ENCODE peak calls at places on chromosomes 5 and 9, in five cellular contexts. U, E, A, I and X are unnamed samples.

GRCh38 chr5:157107508-157107907 is 1.3 kb downstream of the HAVCR2 start:
- DNase-seq in I (no peak), U (no peak), E (no peak), A (no peak), X (no peak)

GRCh38 chr5:108634251-108634950 is 113.3 kb upstream of the FER start:
- DNase-seq in A (no peak), E (no peak), U (no peak), I (no peak), X (no peak)

GRCh38 chr9:121651295-121652036 is at the start of gene DAB2IP:
- DNase-seq in E (peak; percentile 76), A (peak; percentile 82), I (peak; percentile 43), U (peak; percentile 87), X (peak; percentile 68)

GRCh38 chr9:21715408-21715807 is 87.0 kb upstream of the MTAP start:
- DNase-seq in I (no peak), A (peak; percentile 20), U (no peak), E (no peak), X (no peak)

GRCh38 chr9:110911659-110912473 is 126.4 kb downstream of the LPAR1 start:
- DNase-seq in E (no peak), A (no peak), U (no peak), I (peak; percentile 31), X (no peak)

GRCh38 chr5:174614500-174615135 is 109.8 kb upstream of the MSX2 start:
- DNase-seq in A (no peak), I (no peak), E (no peak), U (no peak), X (no peak)

GRCh38 chr5:122942164-122942914 is 94.2 kb downstream of the PPIC start:
- DNase-seq in I (no peak), E (peak; percentile 6), U (peak; percentile 18), A (no peak), X (no peak)

GRCh38 chr9:105401651-105402050 is 46.2 kb upstream of the FSD1L start:
- DNase-seq in U (no peak), I (no peak), E (no peak), A (no peak), X (no peak)

GRCh38 chr5:168967882-168968620 is 332.9 kb downstream of the SLIT3 start:
- DNase-seq in U (no peak), E (no peak), I (no peak), A (no peak), X (no peak)

GRCh38 chr5:142922223-142922952 is 152.2 kb downstream of the ARHGAP26 start:
- DNase-seq in E (no peak), I (no peak), A (no peak), U (no peak), X (no peak)

GRCh38 chr9:33228606-33229005 is 11.4 kb upstream of the SPINK4 start:
- DNase-seq in U (no peak), E (no peak), A (no peak), I (no peak), X (no peak)

GRCh38 chr9:37039065-37039464 is 5.0 kb upstream of the PAX5 start:
- DNase-seq in E (no peak), U (no peak), I (no peak), A (no peak), X (no peak)

GRCh38 chr9:94212531-94212930 is 46.6 kb upstream of the ZNF169 start:
- DNase-seq in E (no peak), A (no peak), U (no peak), I (no peak), X (no peak)

GRCh38 chr9:123471843-123472570 is 116.0 kb downstream of the CRB2 start:
- DNase-seq in E (no peak), A (no peak), I (no peak), U (no peak), X (no peak)

GRCh38 chr5:167816354-167816753 is 475.1 kb upstream of the WWC1 start:
- DNase-seq in I (no peak), A (no peak), E (no peak), U (no peak), X (no peak)

GRCh38 chr9:71638627-71639026 is 129.7 kb downstream of the CEMIP2 start:
- DNase-seq in E (peak; percentile 12), I (peak; percentile 42), A (no peak), U (no peak), X (no peak)

GRCh38 chr9:5832543-5833529 is at the start of gene ERMP1:
- DNase-seq in E (peak; percentile 93), I (peak; percentile 93), A (peak; percentile 96), U (peak; percentile 93), X (peak; percentile 93)

GRCh38 chr9:78666818-78667429 is 370.0 kb downstream of the PSAT1 start:
- DNase-seq in I (no peak), U (no peak), A (no peak), E (no peak), X (no peak)

GRCh38 chr5:91049112-91049511 is 334.0 kb downstream of the ARRDC3 start:
- DNase-seq in A (no peak), E (no peak), U (no peak), I (no peak), X (no peak)

GRCh38 chr5:161544350-161544765 is 2.2 kb downstream of the GABRB2 start:
- DNase-seq in U (peak; percentile 69), E (peak; percentile 57), A (peak; percentile 31), I (peak; percentile 69), X (peak; percentile 66)

GRCh38 chr9:123741214-123741613 is 188.7 kb downstream of the DENND1A start:
- DNase-seq in E (no peak), U (no peak), A (no peak), I (no peak), X (no peak)

GRCh38 chr5:57824047-57824446 is 341.4 kb upstream of the ACTBL2 start:
- DNase-seq in I (no peak), A (no peak), U (no peak), E (no peak), X (no peak)

GRCh38 chr5:155101697-155102096 is 88.1 kb downstream of the KIF4B start:
- DNase-seq in E (no peak), A (no peak), I (no peak), U (no peak), X (no peak)

GRCh38 chr5:108798866-108799265 is 51.2 kb downstream of the FER start:
- DNase-seq in E (no peak), I (no peak), U (no peak), A (no peak), X (no peak)

GRCh38 chr9:136942112-136942880 is 2.2 kb downstream of the FBXW5 start:
- DNase-seq in U (no peak), E (no peak), A (peak; percentile 76), I (no peak), X (no peak)

GRCh38 chr5:67249590-67249895 is 52.9 kb upstream of the CD180 start:
- DNase-seq in E (no peak), I (no peak), A (no peak), U (no peak), X (no peak)

GRCh38 chr9:23821400-23822181 is 4.4 kb downstream of the ELAVL2 start:
- DNase-seq in U (peak; percentile 73), A (peak; percentile 75), E (peak; percentile 70), I (no peak), X (peak; percentile 76)

GRCh38 chr9:138073808-138074207 is 196.2 kb downstream of the CACNA1B start:
- DNase-seq in E (no peak), I (no peak), A (no peak), U (no peak), X (no peak)

GRCh38 chr5:115298811-115299210 is 2.4 kb upstream of the CCDC112 start:
- DNase-seq in E (no peak), I (no peak), A (no peak), U (no peak), X (no peak)

GRCh38 chr9:32525506-32525905 is 490 bp downstream of the RIGI start:
- DNase-seq in U (no peak), E (no peak), I (no peak), A (no peak), X (no peak)

GRCh38 chr9:109779711-109780452 is at the start of gene PALM2AKAP2:
- DNase-seq in A (peak; percentile 80), I (peak; percentile 73), U (peak; percentile 84), E (peak; percentile 65), X (peak; percentile 84)

GRCh38 chr5:159463590-159464321 is 133.5 kb upstream of the IL12B start:
- DNase-seq in A (no peak), I (no peak), U (no peak), E (no peak), X (no peak)

DNA sequence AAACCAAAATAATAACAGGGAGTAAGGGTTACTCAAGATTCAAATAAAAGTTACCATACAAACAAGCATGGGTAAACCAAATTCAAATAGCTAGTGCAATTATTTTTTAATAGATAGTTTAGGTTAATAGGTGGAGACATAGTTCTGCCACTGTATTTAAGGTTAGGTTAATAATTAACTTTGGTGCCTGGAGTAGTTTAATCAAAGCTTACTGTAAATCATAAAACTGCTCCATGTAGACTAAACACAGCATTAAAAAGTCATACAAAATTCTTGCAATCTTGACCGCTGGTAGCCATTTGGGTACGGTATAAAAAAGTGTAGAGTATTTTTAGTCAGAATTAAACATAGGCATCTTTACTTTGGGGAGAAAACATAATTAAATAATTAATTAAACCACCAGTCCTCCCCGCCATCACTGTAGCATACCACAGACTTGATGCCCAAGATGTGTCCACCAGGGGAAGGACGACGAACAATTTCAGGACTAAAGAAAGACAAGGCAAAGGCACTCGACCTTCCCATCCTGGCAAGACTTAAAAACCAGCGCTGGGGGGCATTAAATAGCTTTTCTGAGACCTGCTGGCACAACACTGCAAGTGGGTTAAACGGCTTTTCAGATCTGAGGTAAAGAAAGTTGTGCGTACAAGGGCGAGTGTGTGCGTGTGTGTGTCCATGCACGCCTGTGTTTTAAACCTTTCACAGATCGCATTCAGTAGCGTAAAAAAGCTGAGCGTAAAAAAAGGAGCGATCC is 2.9 kb downstream of the SEMA6A start:
- DNase-seq in I (no peak), U (peak; percentile 9), A (no peak), E (peak; percentile 22), X (no peak)
- TF ChIP-seq CTCF in I (peak; percentile 25), U (peak; percentile 13), A (no peak), E (peak; percentile 13), X (peak; percentile 7)

DNA sequence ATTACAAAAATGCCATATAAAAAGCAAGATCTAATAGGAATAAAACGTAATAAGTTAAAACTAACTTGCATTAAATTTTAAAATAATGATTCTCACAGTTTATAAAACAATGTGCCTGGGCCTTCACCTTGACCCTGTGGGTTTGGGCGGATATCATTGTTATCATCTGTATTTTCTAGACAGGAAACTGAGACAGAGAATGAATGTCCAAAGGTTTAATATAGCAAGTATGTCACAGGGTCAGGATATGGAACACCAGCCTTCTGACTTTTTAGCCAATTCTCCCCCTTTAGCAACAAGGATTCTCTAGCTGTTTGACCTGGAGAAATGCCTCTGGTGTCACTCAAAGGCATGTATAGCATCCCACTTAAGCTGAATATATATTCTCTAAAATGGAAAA is 67.2 kb downstream of the ITGA1 start:
- DNase-seq in A (no peak), E (no peak), U (no peak), I (no peak), X (no peak)
- TF ChIP-seq CTCF in A (no peak), E (no peak), U (no peak), I (no peak), X (no peak)

DNA sequence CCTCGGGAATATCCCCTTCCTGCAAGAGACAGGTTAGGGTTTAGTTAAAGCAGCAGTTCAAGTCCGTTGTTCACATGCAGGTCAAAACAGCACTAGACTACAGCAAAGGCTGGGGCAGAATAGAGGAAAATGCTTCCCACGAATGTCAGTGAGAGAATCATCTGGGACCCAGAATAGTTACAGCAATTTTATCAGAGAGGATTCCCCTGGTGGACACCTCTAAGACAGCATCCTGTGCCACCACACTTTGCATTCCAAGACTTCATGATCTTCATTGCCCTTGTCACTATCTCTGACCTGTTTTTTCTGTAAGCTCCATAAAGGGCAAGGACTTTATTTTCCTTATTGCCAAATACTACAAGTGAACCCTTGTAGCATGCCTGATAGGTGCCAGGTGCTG is 12.9 kb downstream of the GRXCR2 start:
- DNase-seq in U (no peak), A (no peak), I (no peak), E (no peak), X (no peak)
- TF ChIP-seq CTCF in U (peak; percentile 24), A (no peak), I (no peak), E (peak; percentile 68), X (peak; percentile 47)

GRCh38 chr9:108125541-108125940 is 636.0 kb upstream of the KLF4 start:
- DNase-seq in A (no peak), I (peak; percentile 28), U (no peak), E (peak; percentile 5), X (no peak)
- TF ChIP-seq CTCF in A (peak; percentile 16), I (no peak), U (peak; percentile 17), E (peak; percentile 38), X (peak; percentile 39)